ENCODE peak calls at places on chromosomes 2 and 18, in ten cellular contexts. C is ELR; S is T-cell; H is type B pancreatic cell; F is GM06990; Z is body of pancreas; O is activated naive CD8-positive, alpha-beta T cell treated with anti-CD3 and anti-CD28 coated beads, Interleukin-2, amount 50 U/mL, for 24 hours; W is T-helper 9 cell; K is uterus; E is PC-9. Q is an unnamed sample.

GRCh38 chr18:55354795-55355194 is 233.2 kb downstream of the TCF4 start:
- DNase-seq in F (no peak), O (no peak), H (no peak), W (no peak), Z (no peak), C (no peak), K (no peak), E (no peak), S (no peak), Q (no peak)

GRCh38 chr2:158973511-158973956 is 5.1 kb downstream of the TANC1 start:
- DNase-seq in E (no peak), S (no peak), H (no peak), C (no peak), F (no peak), O (no peak), Z (no peak), W (no peak), K (no peak), Q (peak)

GRCh38 chr2:173884403-173884802 is 80.8 kb downstream of the SP3 start:
- DNase-seq in O (peak), H (no peak), E (peak), K (peak), F (no peak), W (no peak), C (peak), Z (peak), S (peak), Q (peak)

GRCh38 chr2:205463626-205464025 is 218.7 kb upstream of the NRP2 start:
- DNase-seq in E (no peak), S (no peak), C (no peak), W (no peak), O (no peak), K (no peak), H (no peak), F (no peak), Z (no peak), Q (no peak)

GRCh38 chr2:155310589-155310988 is 612.1 kb downstream of the KCNJ3 start:
- DNase-seq in S (no peak), O (no peak), K (no peak), F (no peak), C (peak), H (no peak), W (no peak), Z (no peak), E (no peak), Q (peak)

GRCh38 chr2:128369626-128370467 is 51.2 kb upstream of the HS6ST1 start:
- DNase-seq in W (no peak), E (no peak), F (no peak), S (no peak), K (no peak), C (no peak), H (no peak), O (no peak), Z (no peak), Q (no peak)

GRCh38 chr2:40197121-40197520 is 254.8 kb downstream of the SLC8A1 start:
- DNase-seq in W (no peak), H (no peak), K (no peak), E (no peak), Z (no peak), O (no peak), C (no peak), S (no peak), F (no peak), Q (no peak)

GRCh38 chr2:40087434-40087833 is 308.4 kb upstream of the THUMPD2 start:
- DNase-seq in S (no peak), H (no peak), Z (no peak), K (no peak), E (no peak), C (no peak), F (no peak), W (no peak), O (no peak), Q (peak)

GRCh38 chr2:162729469-162729868 is 109.1 kb downstream of the KCNH7 start:
- DNase-seq in O (no peak), C (no peak), F (no peak), S (no peak), H (no peak), K (no peak), E (no peak), Z (no peak), W (no peak), Q (no peak)

GRCh38 chr2:68650645-68651044 is 7.3 kb downstream of the PROKR1 start:
- DNase-seq in O (no peak), W (no peak), Z (no peak), E (no peak), F (no peak), K (no peak), S (no peak), H (no peak), C (no peak), Q (no peak)

GRCh38 chr2:124913873-124914272 is 888.8 kb downstream of the CNTNAP5 start:
- DNase-seq in E (no peak), Z (no peak), C (peak), W (no peak), K (no peak), H (no peak), S (no peak), F (no peak), O (no peak), Q (no peak)

GRCh38 chr2:135052997-135053474 is 944 bp downstream of the RAB3GAP1 start:
- DNase-seq in E (no peak), K (no peak), H (no peak), S (no peak), C (peak), Z (no peak), W (no peak), F (peak), O (peak), Q (peak)

GRCh38 chr2:178277741-178278197 is 83.5 kb downstream of the OSBPL6 start:
- DNase-seq in H (no peak), E (no peak), C (peak), O (no peak), S (no peak), Z (no peak), W (no peak), K (no peak), F (no peak), Q (no peak)

Q was measured in epithelial cell of esophagus.